ENCODE peak calls at places on chromosomes 2 and 18, in six cellular contexts. X, E, N, M, S and W are unnamed samples.
A peak's percentile ranks its signal among the peaks of the same experiment; 100 is the strongest.

GRCh38 chr2:105328281-105329196 is 996 bp downstream of the TGFBRAP1 start:
- DNase-seq in S (peak; percentile 69), E (no peak), X (peak; percentile 23), M (peak; percentile 26), N (peak; percentile 18), W (no peak)

GRCh38 chr18:36469471-36469870 is 172.0 kb downstream of the FHOD3 start:
- DNase-seq in S (no peak), M (no peak), X (no peak), E (no peak), N (no peak), W (no peak)

GRCh38 chr2:209556354-209556961 is 132.6 kb downstream of the MAP2 start:
- DNase-seq in M (no peak), N (peak; percentile 59), E (peak; percentile 8), S (peak; percentile 39), X (peak; percentile 64), W (peak; percentile 58)

GRCh38 chr2:196823750-196824149 is 14.6 kb upstream of the C2orf66 start:
- DNase-seq in E (peak; percentile 13), X (peak; percentile 90), N (peak; percentile 73), S (no peak), M (no peak), W (peak; percentile 78)

GRCh38 chr2:25207078-25207545 is 38.7 kb upstream of the POMC start:
- DNase-seq in S (peak; percentile 45), E (no peak), X (no peak), N (no peak), M (no peak), W (no peak)

GRCh38 chr2:96815326-96816126 is 542 bp upstream of the CNNM3 start:
- DNase-seq in M (peak; percentile 29), X (peak; percentile 75), E (no peak), S (peak; percentile 24), N (peak; percentile 27), W (peak; percentile 52)

GRCh38 chr2:150133623-150134022 is 353.8 kb downstream of the RND3 start:
- DNase-seq in N (peak; percentile 98), X (peak; percentile 95), E (no peak), M (no peak), S (peak; percentile 83), W (peak; percentile 61)

GRCh38 chr2:73851274-73851673 is 22.5 kb downstream of the STAMBP start:
- DNase-seq in N (no peak), E (no peak), X (peak; percentile 5), M (no peak), S (peak; percentile 28), W (no peak)

GRCh38 chr2:205700331-205701132 is 18.2 kb downstream of the NRP2 start:
- DNase-seq in E (no peak), M (no peak), N (peak; percentile 93), X (peak; percentile 92), S (peak; percentile 49), W (peak; percentile 79)

GRCh38 chr2:151417650-151418049 is 7.9 kb downstream of the RIF1 start:
- DNase-seq in M (no peak), X (no peak), E (no peak), S (no peak), N (no peak), W (no peak)

GRCh38 chr2:64143154-64144056 is 815 bp downstream of the PELI1 start:
- DNase-seq in E (no peak), X (peak; percentile 70), M (no peak), N (peak; percentile 16), S (peak; percentile 57), W (peak; percentile 72)

GRCh38 chr2:27356056-27356381 is 545 bp downstream of the GTF3C2 start:
- DNase-seq in E (no peak), X (peak; percentile 79), M (no peak), S (no peak), N (peak; percentile 66), W (peak; percentile 55)